ENCODE peak calls at places on chromosomes 13 and 19, in six cellular contexts. One of them, this sample, is unnamed.

GRCh38 chr13:106176103-106176502 is 359.4 kb downstream of the EFNB2 start:
- DNase-seq in cardiac muscle cell: peak; percentile 13
- DNase-seq in astrocyte of the cerebellum: no peak
- DNase-seq in foreskin fibroblast: peak; percentile 78
- DNase-seq in fibroblast of lung: peak; percentile 93
- DNase-seq in brain microvascular endothelial cell: no peak
- DNase-seq in this sample: peak; percentile 46

GRCh38 chr19:38134538-38135149 is 89.4 kb downstream of the DPF1 start:
- DNase-seq in cardiac muscle cell: peak; percentile 53
- DNase-seq in astrocyte of the cerebellum: no peak
- DNase-seq in foreskin fibroblast: peak; percentile 63
- DNase-seq in fibroblast of lung: no peak
- DNase-seq in brain microvascular endothelial cell: peak; percentile 32
- DNase-seq in this sample: no peak

GRCh38 chr13:111420113-111420876 is 99.9 kb downstream of the TEX29 start:
- DNase-seq in cardiac muscle cell: no peak
- DNase-seq in astrocyte of the cerebellum: no peak
- DNase-seq in foreskin fibroblast: no peak
- DNase-seq in fibroblast of lung: no peak
- DNase-seq in brain microvascular endothelial cell: no peak
- DNase-seq in this sample: no peak

GRCh38 chr13:109899748-109900147 is 113.4 kb upstream of the IRS2 start:
- DNase-seq in cardiac muscle cell: no peak
- DNase-seq in astrocyte of the cerebellum: no peak
- DNase-seq in foreskin fibroblast: no peak
- DNase-seq in fibroblast of lung: no peak
- DNase-seq in brain microvascular endothelial cell: no peak
- DNase-seq in this sample: no peak

GRCh38 chr13:104571161-104571889 is 1505.1 kb upstream of the SLC10A2 start:
- DNase-seq in cardiac muscle cell: peak; percentile 90
- DNase-seq in astrocyte of the cerebellum: peak; percentile 93
- DNase-seq in foreskin fibroblast: peak; percentile 89
- DNase-seq in fibroblast of lung: peak; percentile 96
- DNase-seq in brain microvascular endothelial cell: peak; percentile 99
- DNase-seq in this sample: no peak

GRCh38 chr19:43780706-43781525 is at the start of gene KCNN4:
- DNase-seq in cardiac muscle cell: no peak
- DNase-seq in astrocyte of the cerebellum: no peak
- DNase-seq in foreskin fibroblast: peak; percentile 68
- DNase-seq in fibroblast of lung: peak; percentile 91
- DNase-seq in brain microvascular endothelial cell: peak; percentile 68
- DNase-seq in this sample: peak; percentile 39

GRCh38 chr13:29561918-29562317 is 33.6 kb downstream of the SLC7A1 start:
- DNase-seq in cardiac muscle cell: peak; percentile 24
- DNase-seq in astrocyte of the cerebellum: no peak
- DNase-seq in foreskin fibroblast: no peak
- DNase-seq in fibroblast of lung: no peak
- DNase-seq in brain microvascular endothelial cell: peak; percentile 23
- DNase-seq in this sample: no peak

GRCh38 chr13:25046985-25047660 is 48.8 kb upstream of the PABPC3 start:
- DNase-seq in cardiac muscle cell: peak; percentile 4
- DNase-seq in astrocyte of the cerebellum: no peak
- DNase-seq in foreskin fibroblast: peak; percentile 58
- DNase-seq in fibroblast of lung: peak; percentile 49
- DNase-seq in brain microvascular endothelial cell: peak; percentile 3
- DNase-seq in this sample: no peak

GRCh38 chr13:85204668-85205344 is 594.4 kb downstream of the SLITRK6 start:
- DNase-seq in cardiac muscle cell: no peak
- DNase-seq in astrocyte of the cerebellum: no peak
- DNase-seq in foreskin fibroblast: no peak
- DNase-seq in fibroblast of lung: no peak
- DNase-seq in brain microvascular endothelial cell: no peak
- DNase-seq in this sample: no peak

GRCh38 chr13:113002206-113002821 is 33.3 kb downstream of the MCF2L start:
- DNase-seq in cardiac muscle cell: no peak
- DNase-seq in astrocyte of the cerebellum: no peak
- DNase-seq in foreskin fibroblast: no peak
- DNase-seq in fibroblast of lung: no peak
- DNase-seq in brain microvascular endothelial cell: no peak
- DNase-seq in this sample: no peak

GRCh38 chr19:42431486-42431885 is 4.3 kb upstream of the LIPE start:
- DNase-seq in cardiac muscle cell: no peak
- DNase-seq in astrocyte of the cerebellum: no peak
- DNase-seq in foreskin fibroblast: no peak
- DNase-seq in fibroblast of lung: no peak
- DNase-seq in brain microvascular endothelial cell: no peak
- DNase-seq in this sample: no peak
- H3K4me3 ChIP-seq in cardiac muscle cell: no peak overlapping the region
- H3K4me3 ChIP-seq in astrocyte of the cerebellum: no peak overlapping the region
- H3K4me3 ChIP-seq in foreskin fibroblast: no peak overlapping the region
- H3K4me3 ChIP-seq in fibroblast of lung: no peak overlapping the region
- H3K4me3 ChIP-seq in brain microvascular endothelial cell: no peak overlapping the region
- H3K4me3 ChIP-seq in this sample: no peak overlapping the region

GRCh38 chr19:4063369-4064072 is 3.2 kb downstream of the ZBTB7A start:
- DNase-seq in cardiac muscle cell: no peak
- DNase-seq in astrocyte of the cerebellum: no peak
- DNase-seq in foreskin fibroblast: peak; percentile 39
- DNase-seq in fibroblast of lung: no peak
- DNase-seq in brain microvascular endothelial cell: no peak
- DNase-seq in this sample: no peak
- TF ChIP-seq CTCF in cardiac muscle cell: peak; percentile 8
- TF ChIP-seq CTCF in astrocyte of the cerebellum: no peak
- TF ChIP-seq CTCF in foreskin fibroblast: peak; percentile 2
- TF ChIP-seq CTCF in fibroblast of lung: peak; percentile 6
- TF ChIP-seq CTCF in brain microvascular endothelial cell: peak; percentile 28
- TF ChIP-seq CTCF in this sample: peak; percentile 29

GRCh38 chr13:36130542-36131214 is 504 bp downstream of the DCLK1 start:
- DNase-seq in cardiac muscle cell: peak; percentile 33
- DNase-seq in astrocyte of the cerebellum: no peak
- DNase-seq in foreskin fibroblast: peak; percentile 42
- DNase-seq in fibroblast of lung: no peak
- DNase-seq in brain microvascular endothelial cell: no peak
- DNase-seq in this sample: no peak
- H3K4me3 ChIP-seq in cardiac muscle cell: peak overlapping the region; percentile 32
- H3K4me3 ChIP-seq in astrocyte of the cerebellum: peak overlapping the region; percentile 71
- H3K4me3 ChIP-seq in foreskin fibroblast: peak overlapping the region; percentile 49
- H3K4me3 ChIP-seq in fibroblast of lung: peak overlapping the region; percentile 41
- H3K4me3 ChIP-seq in brain microvascular endothelial cell: peak overlapping the region; percentile 50
- H3K4me3 ChIP-seq in this sample: peak overlapping the region; percentile 45

DNA sequence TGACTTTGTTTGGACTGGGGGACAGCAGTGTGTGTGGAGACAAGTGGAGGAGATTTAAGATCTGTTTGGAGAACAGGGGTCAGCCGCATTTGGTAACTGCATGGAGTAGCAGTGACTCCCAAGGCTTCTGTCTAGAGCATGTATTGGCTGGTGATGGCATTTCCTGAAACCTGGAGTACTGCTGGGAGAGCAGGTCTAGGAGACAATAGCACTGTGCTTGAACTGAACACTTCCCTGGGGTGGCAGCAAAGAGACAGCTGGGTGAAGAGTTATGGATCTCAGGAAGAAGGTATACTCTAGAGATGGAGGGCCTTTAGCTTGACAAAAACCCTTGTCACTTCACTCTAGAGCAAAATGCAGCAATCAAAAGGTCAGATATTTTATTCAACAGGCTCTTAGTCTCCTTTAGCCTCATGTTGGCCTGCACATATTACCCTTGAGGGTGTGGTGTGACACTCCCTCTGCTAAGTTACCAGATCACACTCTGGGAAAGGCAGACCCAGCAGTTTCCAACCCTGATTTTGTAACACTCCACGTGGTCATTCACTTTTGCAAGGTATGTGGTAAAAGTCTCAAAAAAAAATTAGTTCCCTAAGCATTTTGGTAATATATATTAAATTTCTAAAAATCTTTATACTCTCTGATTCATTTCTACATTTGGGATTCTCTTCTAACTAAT is 70.2 kb downstream of the DHRS12 start:
- DNase-seq in cardiac muscle cell: no peak
- DNase-seq in astrocyte of the cerebellum: no peak
- DNase-seq in foreskin fibroblast: no peak
- DNase-seq in fibroblast of lung: no peak
- DNase-seq in brain microvascular endothelial cell: no peak
- DNase-seq in this sample: no peak
- TF ChIP-seq CTCF in cardiac muscle cell: no peak
- TF ChIP-seq CTCF in astrocyte of the cerebellum: no peak
- TF ChIP-seq CTCF in foreskin fibroblast: no peak
- TF ChIP-seq CTCF in fibroblast of lung: no peak
- TF ChIP-seq CTCF in brain microvascular endothelial cell: peak; percentile 29
- TF ChIP-seq CTCF in this sample: peak; percentile 11

GRCh38 chr19:12800344-12800732 is 1.3 kb downstream of the PRDX2 start:
- DNase-seq in cardiac muscle cell: no peak
- DNase-seq in astrocyte of the cerebellum: no peak
- DNase-seq in foreskin fibroblast: no peak
- DNase-seq in fibroblast of lung: no peak
- DNase-seq in brain microvascular endothelial cell: no peak
- DNase-seq in this sample: no peak
- H3K4me3 ChIP-seq in cardiac muscle cell: peak overlapping the region; percentile 73
- H3K4me3 ChIP-seq in astrocyte of the cerebellum: peak overlapping the region; percentile 88
- H3K4me3 ChIP-seq in foreskin fibroblast: peak overlapping the region; percentile 82
- H3K4me3 ChIP-seq in fibroblast of lung: peak overlapping the region; percentile 85
- H3K4me3 ChIP-seq in brain microvascular endothelial cell: no peak overlapping the region
- H3K4me3 ChIP-seq in this sample: no peak overlapping the region

This sample was measured in AG09309.